ENCODE peak calls at places on chromosome 16, in four cellular contexts. Y, J, C and R are unnamed samples.

GRCh38 chr16:83040174-83040573 is 413.4 kb downstream of the CDH13 start:
- DNase-seq in Y (peak), J (no peak), C (no peak), R (no peak)

GRCh38 chr16:78665373-78665772 is 565.9 kb downstream of the WWOX start:
- DNase-seq in Y (peak), J (no peak), C (no peak), R (no peak)

GRCh38 chr16:4426021-4426684 is 485 bp downstream of the DNAJA3 start:
- DNase-seq in Y (no peak), J (no peak), C (peak), R (no peak)

GRCh38 chr16:85621698-85622433 is 8.7 kb downstream of the GSE1 start:
- DNase-seq in Y (no peak), J (no peak), C (no peak), R (peak)

GRCh38 chr16:86676216-86676800 is 98.0 kb downstream of the FOXL1 start:
- DNase-seq in Y (peak), J (no peak), C (no peak), R (peak)

GRCh38 chr16:25747160-25747758 is 55.5 kb downstream of the HS3ST4 start:
- DNase-seq in Y (no peak), J (no peak), C (peak), R (no peak)

GRCh38 chr16:68247400-68247799 is 2.2 kb downstream of the PLA2G15 start:
- DNase-seq in Y (no peak), J (no peak), C (no peak), R (no peak)

GRCh38 chr16:28538733-28539596 is at the start of gene NUPR1:
- DNase-seq in Y (peak), J (peak), C (peak), R (peak)

GRCh38 chr16:67801889-67802288 is 4.5 kb downstream of the RANBP10 start:
- DNase-seq in Y (no peak), J (no peak), C (no peak), R (no peak)

GRCh38 chr16:73143681-73144370 is 95.9 kb upstream of the ZFHX3 start:
- DNase-seq in Y (no peak), J (no peak), C (no peak), R (no peak)